ENCODE peak calls at places on chromosomes 7 and 10, in five cellular contexts. M, S, V, I and E are unnamed samples.

GRCh38 chr10:70518695-70519094 is 40.1 kb downstream of the PALD1 start:
- DNase-seq in M (no peak), S (no peak), V (peak; percentile 43), I (no peak), E (peak; percentile 70)

GRCh38 chr7:21939136-21939857 is 6.4 kb downstream of the CDCA7L start:
- DNase-seq in M (no peak), S (no peak), V (peak; percentile 60), I (no peak), E (no peak)

GRCh38 chr7:129642871-129643515 is 31.5 kb downstream of the NRF1 start:
- DNase-seq in M (no peak), S (no peak), V (peak; percentile 36), I (peak; percentile 17), E (no peak)

GRCh38 chr10:113096111-113097045 is 146.3 kb downstream of the TCF7L2 start:
- DNase-seq in M (no peak), S (no peak), V (no peak), I (peak; percentile 11), E (no peak)

GRCh38 chr7:122092964-122093797 is 50.9 kb downstream of the AASS start:
- DNase-seq in M (peak; percentile 77), S (peak; percentile 8), V (peak; percentile 60), I (peak; percentile 13), E (peak; percentile 82)

GRCh38 chr7:39304683-39305405 is 261.4 kb upstream of the YAE1 start:
- DNase-seq in M (no peak), S (no peak), V (no peak), I (no peak), E (no peak)

GRCh38 chr7:100171840-100172239 is 3.4 kb upstream of the GAL3ST4 start:
- DNase-seq in M (no peak), S (no peak), V (no peak), I (no peak), E (no peak)

GRCh38 chr10:4351723-4352565 is 474.1 kb upstream of the AKR1E2 start:
- DNase-seq in M (no peak), S (no peak), V (peak; percentile 70), I (no peak), E (peak; percentile 43)

GRCh38 chr10:93850484-93851015 is 43.2 kb upstream of the SLC35G1 start:
- DNase-seq in M (no peak), S (no peak), V (no peak), I (no peak), E (no peak)

GRCh38 chr7:50261593-50261992 is 42.9 kb upstream of the IKZF1 start:
- DNase-seq in M (no peak), S (no peak), V (no peak), I (no peak), E (no peak)

GRCh38 chr7:11613292-11613930 is 218.6 kb downstream of the THSD7A start:
- DNase-seq in M (no peak), S (no peak), V (no peak), I (no peak), E (no peak)

GRCh38 chr10:13613519-13613918 is 26.8 kb downstream of the PRPF18 start:
- DNase-seq in M (peak; percentile 78), S (no peak), V (peak; percentile 37), I (peak; percentile 86), E (peak; percentile 68)

GRCh38 chr10:50992972-50993766 is 81.1 kb upstream of the PRKG1 start:
- DNase-seq in M (no peak), S (no peak), V (peak; percentile 52), I (no peak), E (peak; percentile 88)

GRCh38 chr7:125119559-125120115 is 190.0 kb upstream of the POT1 start:
- DNase-seq in M (no peak), S (no peak), V (no peak), I (no peak), E (no peak)

GRCh38 chr7:139108256-139109187 is 998 bp downstream of the ZC3HAV1 start:
- DNase-seq in M (no peak), S (no peak), V (peak; percentile 24), I (no peak), E (peak; percentile 4)

GRCh38 chr7:5177060-5177459 is 13.0 kb upstream of the WIPI2 start:
- DNase-seq in M (peak; percentile 52), S (no peak), V (peak; percentile 78), I (no peak), E (peak; percentile 87)

GRCh38 chr7:27767374-27767773 is 27.4 kb downstream of the TAX1BP1 start:
- DNase-seq in M (no peak), S (no peak), V (peak; percentile 52), I (no peak), E (peak; percentile 24)

GRCh38 chr7:98133621-98134266 is 27.1 kb downstream of the LMTK2 start:
- DNase-seq in M (no peak), S (no peak), V (peak; percentile 27), I (no peak), E (peak; percentile 4)

GRCh38 chr10:103451871-103452713 is at the start of gene CALHM2:
- DNase-seq in M (no peak), S (no peak), V (no peak), I (peak; percentile 13), E (peak; percentile 41)

GRCh38 chr7:117113871-117114270 is 160.6 kb downstream of the ST7 start:
- DNase-seq in M (no peak), S (no peak), V (no peak), I (no peak), E (no peak)

GRCh38 chr10:105017116-105017515 is 376.0 kb downstream of the SORCS3 start:
- DNase-seq in M (no peak), S (no peak), V (peak; percentile 77), I (no peak), E (no peak)

GRCh38 chr10:127892743-127893142 is at the start of gene CLRN3:
- DNase-seq in M (no peak), S (no peak), V (no peak), I (no peak), E (no peak)

GRCh38 chr7:116780966-116781365 is 81.4 kb upstream of the CAPZA2 start:
- DNase-seq in M (peak; percentile 75), S (no peak), V (no peak), I (no peak), E (no peak)

GRCh38 chr7:30237271-30237695 is 47.1 kb upstream of the ZNRF2 start:
- DNase-seq in M (no peak), S (no peak), V (no peak), I (no peak), E (no peak)

GRCh38 chr7:16849295-16850148 is 32.3 kb downstream of the AGR3 start:
- DNase-seq in M (no peak), S (no peak), V (no peak), I (no peak), E (no peak)

GRCh38 chr7:681551-682307 is 44.8 kb upstream of the DNAAF5 start:
- DNase-seq in M (no peak), S (no peak), V (no peak), I (no peak), E (no peak)

GRCh38 chr7:150722403-150723065 is 6.1 kb downstream of the GIMAP1 start:
- DNase-seq in M (no peak), S (no peak), V (no peak), I (no peak), E (no peak)

GRCh38 chr10:22321831-22322662 is 1.1 kb downstream of the BMI1 start:
- DNase-seq in M (no peak), S (no peak), V (peak; percentile 12), I (peak; percentile 35), E (no peak)

GRCh38 chr7:131346885-131347592 is 19.4 kb downstream of the MKLN1 start:
- DNase-seq in M (peak; percentile 86), S (no peak), V (no peak), I (no peak), E (no peak)

GRCh38 chr7:70229242-70229641 is 631.0 kb downstream of the AUTS2 start:
- DNase-seq in M (no peak), S (no peak), V (no peak), I (no peak), E (no peak)

GRCh38 chr10:85741626-85742300 is 624.8 kb downstream of the GRID1 start:
- DNase-seq in M (no peak), S (no peak), V (no peak), I (no peak), E (no peak)

GRCh38 chr7:55589905-55590304 is 17.6 kb upstream of the VOPP1 start:
- DNase-seq in M (no peak), S (no peak), V (no peak), I (no peak), E (no peak)

GRCh38 chr10:88731296-88731695 is 25.2 kb downstream of the LIPK start:
- DNase-seq in M (no peak), S (no peak), V (no peak), I (no peak), E (no peak)

GRCh38 chr10:69086131-69086530 is 1.8 kb upstream of the SRGN start:
- DNase-seq in M (no peak), S (no peak), V (no peak), I (no peak), E (no peak)

GRCh38 chr7:82810558-82811259 is 352.0 kb downstream of the PCLO start:
- DNase-seq in M (peak; percentile 80), S (no peak), V (peak; percentile 80), I (peak; percentile 37), E (peak; percentile 83)

GRCh38 chr7:23184709-23185354 is 3.0 kb downstream of the NUP42 start:
- DNase-seq in M (peak; percentile 77), S (no peak), V (peak; percentile 16), I (peak; percentile 66), E (peak; percentile 51)